ENCODE peak calls at places on chromosome 2, in four cellular contexts. One of them, this sample, is unnamed.

GRCh38 chr2:12027136-12027535 is 280.7 kb downstream of the LPIN1 start:
- DNase-seq in transverse colon: no peak
- DNase-seq in Peyer's patch: no peak
- DNase-seq in CD4-positive, alpha-beta memory T cell: no peak
- DNase-seq in this sample: no peak

GRCh38 chr2:226329180-226329579 is 470.4 kb downstream of the IRS1 start:
- DNase-seq in Peyer's patch: no peak
- DNase-seq in CD4-positive, alpha-beta memory T cell: no peak
- DNase-seq in transverse colon: no peak
- DNase-seq in this sample: no peak

GRCh38 chr2:157438907-157439791 is 4.7 kb downstream of the CYTIP start:
- DNase-seq in CD4-positive, alpha-beta memory T cell: no peak
- DNase-seq in Peyer's patch: no peak
- DNase-seq in transverse colon: no peak
- DNase-seq in this sample: no peak

GRCh38 chr2:202769201-202769600 is 102.4 kb downstream of the ICA1L start:
- DNase-seq in CD4-positive, alpha-beta memory T cell: no peak
- DNase-seq in transverse colon: no peak
- DNase-seq in Peyer's patch: no peak
- DNase-seq in this sample: no peak

GRCh38 chr2:233031556-233032500 is 644 bp upstream of the NEU2 start:
- DNase-seq in transverse colon: no peak
- DNase-seq in CD4-positive, alpha-beta memory T cell: no peak
- DNase-seq in Peyer's patch: no peak
- DNase-seq in this sample: no peak

GRCh38 chr2:161166538-161167409 is 6.5 kb downstream of the TANK start:
- DNase-seq in CD4-positive, alpha-beta memory T cell: peak; percentile 50
- DNase-seq in Peyer's patch: no peak
- DNase-seq in transverse colon: no peak
- DNase-seq in this sample: peak; percentile 59

GRCh38 chr2:152585830-152586484 is 131.3 kb downstream of the PRPF40A start:
- DNase-seq in Peyer's patch: no peak
- DNase-seq in CD4-positive, alpha-beta memory T cell: no peak
- DNase-seq in transverse colon: no peak
- DNase-seq in this sample: no peak

GRCh38 chr2:21856638-21857037 is 732.9 kb downstream of the TDRD15 start:
- DNase-seq in Peyer's patch: no peak
- DNase-seq in CD4-positive, alpha-beta memory T cell: no peak
- DNase-seq in transverse colon: no peak
- DNase-seq in this sample: no peak

GRCh38 chr2:85766214-85766613 is 12.4 kb downstream of the ATOH8 start:
- DNase-seq in CD4-positive, alpha-beta memory T cell: no peak
- DNase-seq in transverse colon: no peak
- DNase-seq in Peyer's patch: no peak
- DNase-seq in this sample: no peak

GRCh38 chr2:94725543-94725942 is 145.7 kb upstream of the TEKT4 start:
- DNase-seq in Peyer's patch: no peak
- DNase-seq in transverse colon: no peak
- DNase-seq in CD4-positive, alpha-beta memory T cell: no peak
- DNase-seq in this sample: no peak

GRCh38 chr2:219453691-219454131 is 19.1 kb downstream of the SPEG start:
- DNase-seq in Peyer's patch: no peak
- DNase-seq in CD4-positive, alpha-beta memory T cell: no peak
- DNase-seq in transverse colon: peak; percentile 75
- DNase-seq in this sample: no peak

GRCh38 chr2:31219131-31219969 is 2.0 kb upstream of the CAPN14 start:
- DNase-seq in Peyer's patch: peak; percentile 77
- DNase-seq in CD4-positive, alpha-beta memory T cell: no peak
- DNase-seq in transverse colon: no peak
- DNase-seq in this sample: no peak

GRCh38 chr2:192515937-192516336 is 321.2 kb upstream of the TMEFF2 start:
- DNase-seq in Peyer's patch: no peak
- DNase-seq in transverse colon: no peak
- DNase-seq in CD4-positive, alpha-beta memory T cell: no peak
- DNase-seq in this sample: no peak

GRCh38 chr2:195471163-195471562 is 185.9 kb upstream of the SLC39A10 start:
- DNase-seq in CD4-positive, alpha-beta memory T cell: no peak
- DNase-seq in transverse colon: no peak
- DNase-seq in Peyer's patch: no peak
- DNase-seq in this sample: no peak

GRCh38 chr2:173719471-173719870 is 245.7 kb downstream of the SP3 start:
- DNase-seq in Peyer's patch: no peak
- DNase-seq in CD4-positive, alpha-beta memory T cell: no peak
- DNase-seq in transverse colon: no peak
- DNase-seq in this sample: no peak

GRCh38 chr2:232539298-232540231 is at the start of gene CHRNG:
- DNase-seq in transverse colon: no peak
- DNase-seq in CD4-positive, alpha-beta memory T cell: no peak
- DNase-seq in Peyer's patch: peak; percentile 46
- DNase-seq in this sample: no peak

GRCh38 chr2:200258881-200259576 is 47.5 kb upstream of the SPATS2L start:
- DNase-seq in Peyer's patch: no peak
- DNase-seq in transverse colon: no peak
- DNase-seq in CD4-positive, alpha-beta memory T cell: no peak
- DNase-seq in this sample: no peak

GRCh38 chr2:177314194-177314593 is 49.7 kb upstream of the NFE2L2 start:
- DNase-seq in transverse colon: no peak
- DNase-seq in CD4-positive, alpha-beta memory T cell: no peak
- DNase-seq in Peyer's patch: no peak
- DNase-seq in this sample: no peak

GRCh38 chr2:27320958-27321543 is 1.8 kb downstream of the MPV17 start:
- DNase-seq in transverse colon: peak; percentile 57
- DNase-seq in Peyer's patch: peak; percentile 86
- DNase-seq in CD4-positive, alpha-beta memory T cell: no peak
- DNase-seq in this sample: no peak

GRCh38 chr2:204967199-204967995 is 422.1 kb downstream of the PARD3B start:
- DNase-seq in transverse colon: no peak
- DNase-seq in Peyer's patch: peak; percentile 47
- DNase-seq in CD4-positive, alpha-beta memory T cell: peak; percentile 64
- DNase-seq in this sample: peak; percentile 55

DNA sequence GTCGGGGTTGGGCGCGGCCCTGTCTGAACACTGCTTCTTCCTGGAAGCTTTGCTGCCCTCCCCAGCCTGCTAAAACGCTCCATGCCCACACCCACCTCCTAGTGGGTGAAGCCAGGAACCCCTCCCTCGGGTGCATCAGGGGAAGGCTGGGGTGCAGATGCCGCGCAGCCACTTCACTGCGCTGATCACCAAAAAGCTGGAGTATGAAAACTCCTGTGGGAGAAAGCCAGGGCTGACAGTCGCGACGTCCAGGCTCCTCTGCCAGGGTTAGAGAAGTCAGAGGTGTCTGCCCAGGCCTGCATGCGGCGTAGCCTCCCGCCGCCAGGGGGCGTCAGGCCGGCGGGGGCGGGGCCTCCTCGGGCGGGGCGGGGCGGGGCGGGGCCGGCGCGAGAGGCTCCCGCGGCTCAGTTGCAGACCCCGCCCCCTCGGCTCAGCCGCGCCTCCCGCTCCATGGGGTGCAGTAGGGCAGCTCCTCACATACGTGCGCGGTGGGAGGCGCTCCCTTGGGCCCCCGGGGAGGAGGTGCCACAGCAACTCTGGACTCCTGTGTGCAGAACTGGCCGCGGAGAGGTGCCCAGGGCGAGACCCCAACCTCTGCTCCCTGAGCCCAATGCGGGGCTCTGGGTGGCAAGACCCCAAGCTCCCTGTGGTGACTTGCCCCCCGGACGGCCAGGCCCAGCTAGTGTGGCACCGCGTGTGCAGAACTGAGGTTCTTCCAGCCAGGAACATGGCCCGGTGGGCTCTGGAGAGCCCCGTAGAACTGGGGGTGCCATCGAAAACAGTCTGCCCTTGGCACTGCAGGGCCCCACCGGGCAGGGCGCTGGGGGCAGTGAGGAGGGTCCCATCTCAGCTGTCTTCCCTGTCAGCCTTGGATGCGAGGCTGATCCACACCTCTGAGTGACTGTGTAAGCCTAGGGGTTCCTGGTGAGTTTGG is 1.8 kb upstream of the RNPEPL1 start:
- DNase-seq in transverse colon: peak; percentile 98
- DNase-seq in Peyer's patch: peak; percentile 99
- DNase-seq in CD4-positive, alpha-beta memory T cell: peak; percentile 92
- DNase-seq in this sample: peak; percentile 97
- H3K27ac ChIP-seq in transverse colon: peak overlapping the region; percentile 99
- H3K27ac ChIP-seq in Peyer's patch: peak overlapping the region; percentile 95
- H3K27ac ChIP-seq in CD4-positive, alpha-beta memory T cell: peak overlapping the region; percentile 89
- H3K27ac ChIP-seq in this sample: peak overlapping the region; percentile 91

GRCh38 chr2:237694423-237695194 is 67.2 kb downstream of the LRRFIP1 start:
- DNase-seq in Peyer's patch: peak; percentile 53
- DNase-seq in transverse colon: no peak
- DNase-seq in CD4-positive, alpha-beta memory T cell: peak; percentile 20
- DNase-seq in this sample: no peak

GRCh38 chr2:237698338-237698694 is 70.9 kb downstream of the LRRFIP1 start:
- DNase-seq in Peyer's patch: peak; percentile 38
- DNase-seq in transverse colon: no peak
- DNase-seq in CD4-positive, alpha-beta memory T cell: no peak
- DNase-seq in this sample: no peak

GRCh38 chr2:237697586-237698337 is 70.4 kb downstream of the LRRFIP1 start:
- DNase-seq in transverse colon: no peak
- DNase-seq in CD4-positive, alpha-beta memory T cell: peak; percentile 36
- DNase-seq in Peyer's patch: peak; percentile 60
- DNase-seq in this sample: no peak

GRCh38 chr2:237695201-237695780 is 67.9 kb downstream of the LRRFIP1 start:
- DNase-seq in transverse colon: no peak
- DNase-seq in CD4-positive, alpha-beta memory T cell: peak; percentile 64
- DNase-seq in Peyer's patch: peak; percentile 52
- DNase-seq in this sample: peak; percentile 55

DNA sequence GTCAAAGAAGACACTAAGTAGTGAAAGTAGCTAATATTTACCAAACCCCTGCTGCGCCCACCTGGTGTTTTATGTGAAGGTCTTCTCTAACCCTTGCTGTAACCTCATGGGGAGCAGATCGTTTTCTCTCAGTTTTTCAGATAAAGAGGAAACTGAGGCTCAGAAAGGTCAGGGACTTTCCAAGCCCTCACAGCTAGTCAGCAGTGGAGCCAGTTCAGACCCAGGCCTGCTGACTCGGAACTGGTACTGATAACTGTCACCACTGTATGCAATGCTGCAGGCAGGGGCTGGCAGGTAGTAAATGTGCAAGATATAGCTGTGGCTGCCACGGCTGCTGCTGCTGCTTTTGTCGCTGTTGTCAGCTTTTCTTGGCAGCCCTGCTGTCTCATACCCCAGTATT is 69.1 kb downstream of the LRRFIP1 start:
- DNase-seq in CD4-positive, alpha-beta memory T cell: peak; percentile 23
- DNase-seq in Peyer's patch: peak; percentile 61
- DNase-seq in transverse colon: no peak
- DNase-seq in this sample: no peak
- H3K4me3 ChIP-seq in CD4-positive, alpha-beta memory T cell: no peak overlapping the region
- H3K4me3 ChIP-seq in Peyer's patch: peak overlapping the region; percentile 17
- H3K4me3 ChIP-seq in transverse colon: no peak overlapping the region
- H3K4me3 ChIP-seq in this sample: peak overlapping the region; percentile 48

GRCh38 chr2:55115795-55116597 is 65.7 kb upstream of the RTN4 start:
- DNase-seq in Peyer's patch: no peak
- DNase-seq in CD4-positive, alpha-beta memory T cell: no peak
- DNase-seq in transverse colon: no peak
- DNase-seq in this sample: no peak
- H3K4me1 ChIP-seq in Peyer's patch: peaks cover 13% of the 10 kb centered on the region
- H3K4me1 ChIP-seq in CD4-positive, alpha-beta memory T cell: no peaks in the 10 kb centered on the region
- H3K4me1 ChIP-seq in transverse colon: peaks cover 39% of the 10 kb centered on the region
- H3K4me1 ChIP-seq in this sample: peaks cover 4% of the 10 kb centered on the region

DNA sequence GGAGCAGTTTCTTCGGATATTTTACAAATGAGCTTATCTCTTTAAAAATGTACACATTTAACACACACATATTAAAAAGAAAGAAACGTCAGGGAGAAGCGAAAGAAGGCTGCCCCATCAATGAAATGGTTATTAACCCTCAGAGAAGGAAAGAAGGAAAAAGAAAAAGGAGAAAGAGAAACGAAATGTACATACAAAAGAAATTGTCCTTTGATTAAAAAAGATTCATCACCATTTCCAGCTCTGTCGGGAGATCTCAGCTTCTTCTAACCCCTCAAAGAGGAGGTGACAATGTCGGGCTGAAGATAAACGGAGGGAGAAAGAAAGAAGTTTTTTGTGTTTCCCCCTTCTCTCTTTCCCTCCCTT is 1.5 kb downstream of the IKZF2 start:
- DNase-seq in transverse colon: no peak
- DNase-seq in CD4-positive, alpha-beta memory T cell: no peak
- DNase-seq in Peyer's patch: no peak
- DNase-seq in this sample: peak; percentile 17
- H3K27ac ChIP-seq in transverse colon: peak overlapping the region; percentile 93
- H3K27ac ChIP-seq in CD4-positive, alpha-beta memory T cell: peak overlapping the region; percentile 18
- H3K27ac ChIP-seq in Peyer's patch: peak overlapping the region; percentile 33
- H3K27ac ChIP-seq in this sample: no peak overlapping the region

GRCh38 chr2:240557808-240558207 is at the start of gene ANKMY1:
- DNase-seq in transverse colon: peak; percentile 68
- DNase-seq in CD4-positive, alpha-beta memory T cell: peak; percentile 52
- DNase-seq in Peyer's patch: peak; percentile 75
- DNase-seq in this sample: peak; percentile 47

GRCh38 chr2:240560084-240560479 is at the start of gene DUSP28:
- DNase-seq in Peyer's patch: peak; percentile 97
- DNase-seq in CD4-positive, alpha-beta memory T cell: peak; percentile 88
- DNase-seq in transverse colon: peak; percentile 94
- DNase-seq in this sample: peak; percentile 91

GRCh38 chr2:240557101-240557751 is 562 bp downstream of the ANKMY1 start:
- DNase-seq in CD4-positive, alpha-beta memory T cell: no peak
- DNase-seq in Peyer's patch: no peak
- DNase-seq in transverse colon: peak; percentile 15
- DNase-seq in this sample: no peak

GRCh38 chr2:240559271-240559670 is 886 bp upstream of the DUSP28 start:
- DNase-seq in Peyer's patch: no peak
- DNase-seq in transverse colon: no peak
- DNase-seq in CD4-positive, alpha-beta memory T cell: no peak
- DNase-seq in this sample: no peak

DNA sequence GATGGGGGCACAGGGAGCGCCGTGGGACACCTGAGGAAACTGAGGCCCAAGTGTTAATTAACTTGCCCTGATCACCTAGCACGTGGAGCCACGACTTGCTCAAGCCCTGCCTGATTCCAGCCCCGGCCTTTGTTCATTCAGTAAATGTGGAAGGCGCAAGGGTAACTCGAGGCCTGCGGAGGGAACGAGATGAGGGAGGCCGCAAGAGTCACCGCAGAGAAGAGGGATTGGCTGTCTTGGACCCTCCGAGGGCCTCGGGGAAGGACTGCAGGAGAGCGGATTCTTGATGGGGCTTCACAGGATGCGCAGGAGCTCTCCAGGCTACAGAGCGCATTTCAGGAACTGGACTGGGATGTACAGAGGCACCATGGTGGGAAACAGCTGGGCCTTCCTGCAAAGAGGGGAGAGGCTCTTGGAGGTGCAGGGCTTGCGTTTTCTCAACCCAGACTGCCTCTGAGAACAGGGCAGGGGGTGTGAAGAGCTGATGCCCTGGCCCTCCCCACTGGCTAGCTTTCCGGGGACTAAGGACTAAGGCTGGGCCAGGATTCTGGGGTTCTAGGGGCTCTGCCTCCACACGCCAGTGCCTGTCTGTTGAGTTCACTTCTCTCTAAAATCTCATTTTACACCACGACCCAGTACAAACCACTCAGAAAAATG is 569 bp upstream of the ANKMY1 start:
- DNase-seq in CD4-positive, alpha-beta memory T cell: no peak
- DNase-seq in transverse colon: no peak
- DNase-seq in Peyer's patch: no peak
- DNase-seq in this sample: no peak
- H3K4me3 ChIP-seq in CD4-positive, alpha-beta memory T cell: no peak overlapping the region
- H3K4me3 ChIP-seq in transverse colon: no peak overlapping the region
- H3K4me3 ChIP-seq in Peyer's patch: peak overlapping the region; percentile 41
- H3K4me3 ChIP-seq in this sample: no peak overlapping the region